ENCODE peak calls at places on chromosomes 7 and 10, in five cellular contexts. P, Z, S, I and Q are unnamed samples.

GRCh38 chr7:2519119-2519930 is at the start of gene LFNG:
- DNase-seq in P (peak), Z (peak), S (peak), I (peak), Q (peak)

GRCh38 chr7:4866528-4867496 is 5.0 kb upstream of the PAPOLB start:
- DNase-seq in P (no peak), Z (no peak), S (no peak), I (no peak), Q (no peak)

GRCh38 chr10:124802313-124802675 is 675 bp downstream of the ABRAXAS2 start:
- DNase-seq in P (peak), Z (peak), S (peak), I (no peak), Q (no peak)

GRCh38 chr7:45120-46090 is 147.0 kb upstream of the FAM20C start:
- DNase-seq in P (no peak), Z (no peak), S (peak), I (no peak), Q (no peak)

GRCh38 chr7:24825315-24825917 is 68.2 kb upstream of the GSDME start:
- DNase-seq in P (no peak), Z (no peak), S (no peak), I (peak), Q (no peak)

GRCh38 chr10:61475449-61475873 is 22.3 kb upstream of the TMEM26 start:
- DNase-seq in P (peak), Z (no peak), S (no peak), I (peak), Q (no peak)

GRCh38 chr7:142629588-142630260 is 119.5 kb upstream of the PRSS1 start:
- DNase-seq in P (peak), Z (no peak), S (no peak), I (peak), Q (no peak)

GRCh38 chr7:146961617-146962016 is 845.0 kb downstream of the CNTNAP2 start:
- DNase-seq in P (no peak), Z (no peak), S (no peak), I (peak), Q (no peak)

GRCh38 chr7:17434841-17435692 is 136.6 kb downstream of the AHR start:
- DNase-seq in P (no peak), Z (no peak), S (no peak), I (no peak), Q (no peak)

GRCh38 chr10:27446091-27446918 is 57.8 kb upstream of the RAB18 start:
- DNase-seq in P (peak), Z (no peak), S (no peak), I (peak), Q (peak)